ENCODE peak calls at places on chromosomes 12 and 14, in nine cellular contexts. C is suprapubic skin, H is hepatocyte, K is NCI-H82, S is GM03348, X is cerebellar cortex, Y is activated B cell treated with CpG ODN at 0.5 μM for 24 hours, Q is iris pigment epithelial cell, N is T-helper 2 cell. J is an unnamed sample.

GRCh38 chr12:51388066-51388799 is 3.0 kb downstream of the GALNT6 start:
- DNase-seq in X (peak; percentile 48), K (no peak), H (peak; percentile 50), S (peak; percentile 75), C (no peak), Y (no peak), N (no peak), Q (peak; percentile 61), J (no peak)

GRCh38 chr14:44428239-44428924 is 78.7 kb downstream of the FSCB start:
- DNase-seq in H (no peak), C (no peak), Q (no peak), N (no peak), X (no peak), Y (no peak), K (peak; percentile 8), S (no peak), J (no peak)

GRCh38 chr14:42665083-42665482 is 1058.4 kb downstream of the LRFN5 start:
- DNase-seq in H (peak; percentile 31), N (no peak), Q (peak; percentile 8), S (no peak), Y (no peak), X (no peak), C (no peak), K (peak; percentile 70), J (no peak)

GRCh38 chr14:95515523-95516517 is 630 bp downstream of the SYNE3 start:
- DNase-seq in N (peak; percentile 75), S (peak; percentile 74), C (peak; percentile 90), Q (no peak), X (peak; percentile 39), H (peak; percentile 81), Y (peak; percentile 89), K (peak; percentile 77), J (peak; percentile 80)

GRCh38 chr12:110199360-110200123 is 75.4 kb downstream of the IFT81 start:
- DNase-seq in K (no peak), X (no peak), Q (peak; percentile 93), N (no peak), C (no peak), S (peak; percentile 24), H (peak; percentile 33), Y (no peak), J (no peak)

GRCh38 chr14:50954811-50955372 is 10.6 kb upstream of the PYGL start:
- DNase-seq in C (no peak), Q (peak; percentile 81), S (peak; percentile 59), N (no peak), Y (no peak), X (peak; percentile 76), K (peak; percentile 56), H (peak; percentile 51), J (no peak)

GRCh38 chr12:19200261-19200660 is 70.7 kb downstream of the PLEKHA5 start:
- DNase-seq in S (peak; percentile 24), X (no peak), C (no peak), N (no peak), Q (peak; percentile 32), H (no peak), Y (no peak), K (no peak), J (no peak)

GRCh38 chr14:39491134-39491541 is 58.9 kb upstream of the FBXO33 start:
- DNase-seq in H (peak; percentile 63), C (no peak), K (peak; percentile 58), Q (peak; percentile 32), Y (no peak), N (no peak), X (peak; percentile 41), S (peak; percentile 22), J (no peak)

GRCh38 chr14:86346818-86347384 is 817.0 kb downstream of the FLRT2 start:
- DNase-seq in H (no peak), S (no peak), Q (no peak), N (no peak), K (no peak), Y (no peak), X (no peak), C (no peak), J (no peak)

GRCh38 chr12:77725611-77726010 is 105.1 kb upstream of the NAV3 start:
- DNase-seq in K (no peak), Y (no peak), C (no peak), H (no peak), S (peak; percentile 5), N (no peak), X (no peak), Q (peak; percentile 94), J (no peak)

GRCh38 chr14:75370416-75371205 is 57.2 kb upstream of the JDP2 start:
- DNase-seq in N (no peak), Q (no peak), H (no peak), K (no peak), X (no peak), C (no peak), S (no peak), Y (no peak), J (no peak)

GRCh38 chr12:66188584-66189475 is at the start of gene IRAK3:
- DNase-seq in N (peak; percentile 4), K (peak; percentile 34), X (no peak), Y (peak; percentile 48), Q (peak; percentile 57), H (peak; percentile 69), C (peak; percentile 95), S (peak; percentile 65), J (peak; percentile 32)

GRCh38 chr12:65886996-65887395 is 62.7 kb downstream of the HMGA2 start:
- DNase-seq in Y (no peak), S (no peak), C (no peak), H (no peak), Q (no peak), X (no peak), K (peak; percentile 23), N (no peak), J (no peak)

GRCh38 chr12:110279976-110280783 is 867 bp upstream of the ATP2A2 start:
- DNase-seq in Q (peak; percentile 47), K (peak; percentile 89), S (peak; percentile 71), N (peak; percentile 38), H (peak; percentile 68), Y (no peak), C (peak; percentile 84), X (peak; percentile 75), J (peak; percentile 70)

GRCh38 chr14:64845878-64846277 is 33.8 kb downstream of the SPTB start:
- DNase-seq in S (peak; percentile 32), Y (no peak), Q (peak; percentile 89), C (no peak), H (no peak), K (no peak), N (no peak), X (no peak), J (no peak)

GRCh38 chr12:54389536-54390175 is 5.1 kb upstream of the ZNF385A start:
- DNase-seq in K (no peak), S (no peak), C (no peak), N (no peak), X (no peak), H (no peak), Q (no peak), Y (no peak), J (no peak)

GRCh38 chr14:90698379-90698869 is 117.8 kb downstream of the TTC7B start:
- DNase-seq in C (no peak), K (peak; percentile 23), Y (no peak), S (peak; percentile 33), X (peak; percentile 99), N (no peak), H (peak; percentile 41), Q (peak; percentile 62), J (no peak)

GRCh38 chr14:81449114-81449513 is 49.0 kb upstream of the STON2 start:
- DNase-seq in S (no peak), X (peak; percentile 31), N (no peak), K (no peak), H (no peak), Q (no peak), C (no peak), Y (no peak), J (no peak)

J was measured in activated naive CD4-positive, alpha-beta T cell treated with anti-CD3 and anti-CD28 coated beads, Interleukin-2, amount 50 U/mL, for 16 hours.